ENCODE peak calls at places on chromosome X, in seven cellular contexts. M is stimulated activated CD8-positive, alpha-beta memory T cell treated with anti-CD3 and anti-CD28 coated beads, Interleukin-7, amount 100 ng/mL, for 1 hour; U is NCI-H1092; E is WTC11; A is GM03348; Q is SJSA1; X is activated CD8-positive, alpha-beta T cell treated with anti-CD3 and anti-CD28 coated beads for 36 hours. Z is an unnamed sample.

GRCh38 chrX:15988661-15989603 is 134.3 kb upstream of the AP1S2 start:
- DNase-seq in M (no peak), U (no peak), E (no peak), A (peak; percentile 46), Q (peak; percentile 33), X (no peak), Z (peak; percentile 63)

GRCh38 chrX:48045410-48046311 is 25.8 kb downstream of the ZNF630 start:
- DNase-seq in M (no peak), U (no peak), E (no peak), A (peak; percentile 19), Q (peak; percentile 1), X (no peak), Z (peak; percentile 48)

GRCh38 chrX:26918633-26919032 is 544.5 kb downstream of the PPP4R3C start:
- DNase-seq in M (no peak), U (no peak), E (peak; percentile 12), A (peak; percentile 2), Q (no peak), X (no peak), Z (no peak)

GRCh38 chrX:95291561-95291960 is 1393.1 kb upstream of the DIAPH2 start:
- DNase-seq in M (no peak), U (no peak), E (no peak), A (no peak), Q (no peak), X (no peak), Z (no peak)

GRCh38 chrX:55026143-55026542 is 4.6 kb downstream of the ALAS2 start:
- DNase-seq in M (no peak), U (no peak), E (no peak), A (peak; percentile 6), Q (no peak), X (no peak), Z (peak; percentile 29)

GRCh38 chrX:31070057-31070468 is 1.8 kb downstream of the FTHL17 start:
- DNase-seq in M (no peak), U (no peak), E (no peak), A (no peak), Q (no peak), X (peak; percentile 43), Z (no peak)

GRCh38 chrX:49310371-49310770 is 6.9 kb downstream of the GAGE10 start:
- DNase-seq in M (no peak), U (no peak), E (peak; percentile 35), A (no peak), Q (no peak), X (no peak), Z (no peak)

GRCh38 chrX:7242613-7243012 is 94.7 kb upstream of the PUDP start:
- DNase-seq in M (no peak), U (no peak), E (no peak), A (no peak), Q (no peak), X (no peak), Z (no peak)

GRCh38 chrX:68822641-68823410 is 6.0 kb upstream of the EFNB1 start:
- DNase-seq in M (no peak), U (peak; percentile 28), E (no peak), A (peak; percentile 54), Q (peak; percentile 13), X (peak; percentile 39), Z (peak; percentile 87)

GRCh38 chrX:39826813-39827543 is 270.8 kb downstream of the BCOR start:
- DNase-seq in M (no peak), U (no peak), E (no peak), A (no peak), Q (no peak), X (no peak), Z (peak; percentile 57)

GRCh38 chrX:140110081-140110650 is 144.8 kb upstream of the CXorf66 start:
- DNase-seq in M (no peak), U (no peak), E (no peak), A (no peak), Q (no peak), X (no peak), Z (no peak)

GRCh38 chrX:2627272-2627867 is 63.7 kb upstream of the CD99 start:
- DNase-seq in M (no peak), U (no peak), E (peak; percentile 72), A (peak; percentile 39), Q (peak; percentile 53), X (peak; percentile 76), Z (no peak)

GRCh38 chrX:69155786-69156520 is 9.3 kb downstream of the PJA1 start:
- DNase-seq in M (no peak), U (no peak), E (no peak), A (no peak), Q (no peak), X (no peak), Z (peak; percentile 62)

GRCh38 chrX:77431227-77431626 is 16.0 kb upstream of the FGF16 start:
- DNase-seq in M (no peak), U (no peak), E (no peak), A (peak; percentile 67), Q (no peak), X (no peak), Z (no peak)

Z was measured in osteoblast.